ENCODE peak calls at places on chromosomes 2 and 18, in six cellular contexts. N is ecto neural progenitor cell; X is left cardiac atrium; F is CD8-positive, alpha-beta memory T cell; S is stimulated activated CD4-positive, alpha-beta T cell treated with anti-CD3 and anti-CD28 coated beads, Interleukin-15, amount 100 ng/mL, for 24 hours; O is progenitor cell of endocrine pancreas. C is an unnamed sample.

GRCh38 chr18:21064347-21064746 is 47.3 kb downstream of the ROCK1 start:
- DNase-seq in N (no peak), X (no peak), F (no peak), S (no peak), O (no peak), C (no peak)

GRCh38 chr2:38509322-38509946 is 93.3 kb downstream of the HNRNPLL start:
- DNase-seq in N (no peak), X (no peak), F (no peak), S (no peak), O (no peak), C (no peak)

GRCh38 chr18:34659579-34660517 is 50.2 kb upstream of the DTNA start:
- DNase-seq in N (peak; percentile 57), X (peak; percentile 84), F (no peak), S (no peak), O (peak; percentile 26), C (peak; percentile 85)

GRCh38 chr2:7749895-7750559 is 832.8 kb downstream of the RNF144A start:
- DNase-seq in N (no peak), X (no peak), F (no peak), S (no peak), O (no peak), C (no peak)

GRCh38 chr18:45287531-45287930 is 327.7 kb upstream of the SLC14A2 start:
- DNase-seq in N (no peak), X (peak; percentile 42), F (no peak), S (no peak), O (no peak), C (no peak)

GRCh38 chr2:146952691-146953090 is 892.1 kb upstream of the ACVR2A start:
- DNase-seq in N (no peak), X (no peak), F (no peak), S (no peak), O (no peak), C (no peak)

GRCh38 chr2:152383702-152384101 is 48.7 kb downstream of the FMNL2 start:
- DNase-seq in N (no peak), X (no peak), F (no peak), S (no peak), O (no peak), C (no peak)

GRCh38 chr18:59681521-59682004 is 15.7 kb downstream of the CCBE1 start:
- DNase-seq in N (no peak), X (no peak), F (no peak), S (no peak), O (no peak), C (no peak)

GRCh38 chr2:198325359-198325758 is 521.0 kb downstream of the PLCL1 start:
- DNase-seq in N (no peak), X (no peak), F (no peak), S (no peak), O (no peak), C (no peak)

GRCh38 chr18:21703241-21703820 is 1.2 kb downstream of the ABHD3 start:
- DNase-seq in N (peak; percentile 45), X (no peak), F (peak; percentile 17), S (peak; percentile 30), O (no peak), C (peak; percentile 34)

GRCh38 chr2:74944987-74945782 is 13.3 kb upstream of the POLE4 start:
- DNase-seq in N (no peak), X (no peak), F (no peak), S (no peak), O (no peak), C (no peak)

GRCh38 chr2:234491281-234491680 is 5.6 kb downstream of the ARL4C start:
- DNase-seq in N (no peak), X (no peak), F (no peak), S (no peak), O (no peak), C (no peak)

GRCh38 chr2:124911560-124911959 is 886.5 kb downstream of the CNTNAP5 start:
- DNase-seq in N (no peak), X (no peak), F (no peak), S (no peak), O (no peak), C (no peak)

GRCh38 chr2:101699191-101699938 is 1.9 kb downstream of the MAP4K4 start:
- DNase-seq in N (no peak), X (no peak), F (no peak), S (peak; percentile 41), O (no peak), C (no peak)

GRCh38 chr2:44945676-44946427 is 4.3 kb downstream of the SIX3 start:
- DNase-seq in N (no peak), X (no peak), F (no peak), S (no peak), O (no peak), C (peak; percentile 62)

GRCh38 chr2:241092677-241093076 is 9.4 kb downstream of the MTERF4 start:
- DNase-seq in N (no peak), X (no peak), F (no peak), S (no peak), O (no peak), C (no peak)

GRCh38 chr18:31101148-31102019 is 837 bp downstream of the DSC2 start:
- DNase-seq in N (peak; percentile 78), X (peak; percentile 81), F (no peak), S (peak; percentile 2), O (peak; percentile 57), C (peak; percentile 80)

GRCh38 chr18:12245793-12246135 is 8.4 kb upstream of the CIDEA start:
- DNase-seq in N (no peak), X (no peak), F (no peak), S (no peak), O (no peak), C (no peak)

GRCh38 chr2:152407204-152407721 is 72.3 kb downstream of the FMNL2 start:
- DNase-seq in N (peak; percentile 78), X (peak; percentile 56), F (no peak), S (peak; percentile 34), O (no peak), C (peak; percentile 63)